ENCODE peak calls at places on chromosomes 7 and 10, in eight cellular contexts. One of them, this sample, is unnamed.
A peak's percentile ranks its signal among the peaks of the same experiment; 100 is the strongest.

GRCh38 chr7:36896956-36897594 is 172.8 kb upstream of the AOAH start:
- DNase-seq in lower lobe of right lung: no peak
- DNase-seq in heart left ventricle: no peak
- DNase-seq in body of pancreas: no peak
- DNase-seq in fibroblast of pulmonary artery: no peak
- DNase-seq in Panc1: no peak
- DNase-seq in astrocyte of the spinal cord: no peak
- DNase-seq in neural progenitor cell: no peak
- DNase-seq in this sample: no peak

GRCh38 chr10:119872860-119873671 is 423 bp upstream of the MCMBP start:
- DNase-seq in lower lobe of right lung: peak; percentile 93
- DNase-seq in heart left ventricle: peak; percentile 96
- DNase-seq in body of pancreas: peak; percentile 86
- DNase-seq in fibroblast of pulmonary artery: peak; percentile 85
- DNase-seq in Panc1: peak; percentile 57
- DNase-seq in astrocyte of the spinal cord: peak; percentile 82
- DNase-seq in neural progenitor cell: peak; percentile 92
- DNase-seq in this sample: peak; percentile 87

GRCh38 chr7:90720970-90721768 is 125.0 kb downstream of the CDK14 start:
- DNase-seq in lower lobe of right lung: no peak
- DNase-seq in heart left ventricle: no peak
- DNase-seq in body of pancreas: peak; percentile 86
- DNase-seq in fibroblast of pulmonary artery: peak; percentile 87
- DNase-seq in Panc1: no peak
- DNase-seq in astrocyte of the spinal cord: peak; percentile 79
- DNase-seq in neural progenitor cell: no peak
- DNase-seq in this sample: peak; percentile 56

GRCh38 chr10:73899401-73899780 is 11.5 kb upstream of the PLAU start:
- DNase-seq in lower lobe of right lung: no peak
- DNase-seq in heart left ventricle: no peak
- DNase-seq in body of pancreas: no peak
- DNase-seq in fibroblast of pulmonary artery: peak; percentile 81
- DNase-seq in Panc1: no peak
- DNase-seq in astrocyte of the spinal cord: peak; percentile 94
- DNase-seq in neural progenitor cell: no peak
- DNase-seq in this sample: peak; percentile 75

GRCh38 chr7:150357277-150357676 is 11.3 kb upstream of the REPIN1 start:
- DNase-seq in lower lobe of right lung: no peak
- DNase-seq in heart left ventricle: no peak
- DNase-seq in body of pancreas: no peak
- DNase-seq in fibroblast of pulmonary artery: no peak
- DNase-seq in Panc1: no peak
- DNase-seq in astrocyte of the spinal cord: no peak
- DNase-seq in neural progenitor cell: peak; percentile 1
- DNase-seq in this sample: no peak

GRCh38 chr7:92766461-92767003 is 69.8 kb downstream of the CDK6 start:
- DNase-seq in lower lobe of right lung: no peak
- DNase-seq in heart left ventricle: no peak
- DNase-seq in body of pancreas: no peak
- DNase-seq in fibroblast of pulmonary artery: peak; percentile 70
- DNase-seq in Panc1: no peak
- DNase-seq in astrocyte of the spinal cord: peak; percentile 67
- DNase-seq in neural progenitor cell: no peak
- DNase-seq in this sample: peak; percentile 54

GRCh38 chr10:132588301-132589013 is 50.9 kb downstream of the INPP5A start:
- DNase-seq in lower lobe of right lung: peak; percentile 76
- DNase-seq in heart left ventricle: no peak
- DNase-seq in body of pancreas: no peak
- DNase-seq in fibroblast of pulmonary artery: peak; percentile 36
- DNase-seq in Panc1: no peak
- DNase-seq in astrocyte of the spinal cord: no peak
- DNase-seq in neural progenitor cell: no peak
- DNase-seq in this sample: peak; percentile 34

GRCh38 chr7:11343136-11343535 is 369.5 kb downstream of the PHF14 start:
- DNase-seq in lower lobe of right lung: no peak
- DNase-seq in heart left ventricle: no peak
- DNase-seq in body of pancreas: no peak
- DNase-seq in fibroblast of pulmonary artery: no peak
- DNase-seq in Panc1: no peak
- DNase-seq in astrocyte of the spinal cord: no peak
- DNase-seq in neural progenitor cell: no peak
- DNase-seq in this sample: no peak

GRCh38 chr7:47551550-47552121 is 30.3 kb downstream of the TNS3 start:
- DNase-seq in lower lobe of right lung: no peak
- DNase-seq in heart left ventricle: no peak
- DNase-seq in body of pancreas: no peak
- DNase-seq in fibroblast of pulmonary artery: no peak
- DNase-seq in Panc1: no peak
- DNase-seq in astrocyte of the spinal cord: no peak
- DNase-seq in neural progenitor cell: no peak
- DNase-seq in this sample: peak; percentile 53

GRCh38 chr7:134371536-134371935 is 54.8 kb upstream of the SLC35B4 start:
- DNase-seq in lower lobe of right lung: no peak
- DNase-seq in heart left ventricle: no peak
- DNase-seq in body of pancreas: no peak
- DNase-seq in fibroblast of pulmonary artery: no peak
- DNase-seq in Panc1: no peak
- DNase-seq in astrocyte of the spinal cord: no peak
- DNase-seq in neural progenitor cell: no peak
- DNase-seq in this sample: no peak

GRCh38 chr10:22226599-22226998 is 8.8 kb upstream of the EBLN1 start:
- DNase-seq in lower lobe of right lung: no peak
- DNase-seq in heart left ventricle: no peak
- DNase-seq in body of pancreas: no peak
- DNase-seq in fibroblast of pulmonary artery: no peak
- DNase-seq in Panc1: no peak
- DNase-seq in astrocyte of the spinal cord: no peak
- DNase-seq in neural progenitor cell: no peak
- DNase-seq in this sample: no peak

GRCh38 chr7:83794834-83795233 is 145.9 kb upstream of the SEMA3E start:
- DNase-seq in lower lobe of right lung: no peak
- DNase-seq in heart left ventricle: no peak
- DNase-seq in body of pancreas: no peak
- DNase-seq in fibroblast of pulmonary artery: no peak
- DNase-seq in Panc1: no peak
- DNase-seq in astrocyte of the spinal cord: no peak
- DNase-seq in neural progenitor cell: no peak
- DNase-seq in this sample: no peak

GRCh38 chr10:4343798-4344370 is 482.1 kb upstream of the AKR1E2 start:
- DNase-seq in lower lobe of right lung: no peak
- DNase-seq in heart left ventricle: no peak
- DNase-seq in body of pancreas: no peak
- DNase-seq in fibroblast of pulmonary artery: no peak
- DNase-seq in Panc1: no peak
- DNase-seq in astrocyte of the spinal cord: peak; percentile 55
- DNase-seq in neural progenitor cell: no peak
- DNase-seq in this sample: peak; percentile 47

GRCh38 chr10:44380829-44381600 is 3.9 kb downstream of the CXCL12 start:
- DNase-seq in lower lobe of right lung: no peak
- DNase-seq in heart left ventricle: no peak
- DNase-seq in body of pancreas: no peak
- DNase-seq in fibroblast of pulmonary artery: no peak
- DNase-seq in Panc1: no peak
- DNase-seq in astrocyte of the spinal cord: no peak
- DNase-seq in neural progenitor cell: no peak
- DNase-seq in this sample: no peak

GRCh38 chr7:158816271-158816670 is 13.0 kb downstream of the ESYT2 start:
- DNase-seq in lower lobe of right lung: no peak
- DNase-seq in heart left ventricle: no peak
- DNase-seq in body of pancreas: no peak
- DNase-seq in fibroblast of pulmonary artery: no peak
- DNase-seq in Panc1: no peak
- DNase-seq in astrocyte of the spinal cord: no peak
- DNase-seq in neural progenitor cell: no peak
- DNase-seq in this sample: peak; percentile 33

GRCh38 chr10:15316877-15317464 is 54.1 kb downstream of the FAM171A1 start:
- DNase-seq in lower lobe of right lung: no peak
- DNase-seq in heart left ventricle: no peak
- DNase-seq in body of pancreas: no peak
- DNase-seq in fibroblast of pulmonary artery: no peak
- DNase-seq in Panc1: no peak
- DNase-seq in astrocyte of the spinal cord: no peak
- DNase-seq in neural progenitor cell: no peak
- DNase-seq in this sample: no peak

DNA sequence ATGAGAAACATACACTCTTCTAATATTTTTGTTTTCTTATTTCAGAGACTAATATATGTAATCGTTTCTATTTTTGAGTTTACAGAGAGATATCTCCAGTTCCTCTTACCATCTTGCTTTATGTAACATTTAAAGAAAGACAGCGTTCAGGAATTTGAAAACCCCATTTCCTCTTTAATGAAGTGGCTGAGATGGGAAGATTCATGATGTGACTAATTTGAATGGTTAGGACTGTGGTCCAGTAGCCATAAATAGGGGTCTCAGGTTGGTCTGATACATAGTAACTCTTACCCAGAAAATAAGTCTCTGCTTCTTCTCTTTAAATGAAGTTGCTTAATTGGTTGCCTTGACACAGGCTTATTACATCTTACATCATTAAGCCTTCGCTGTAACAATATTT is 6.9 kb downstream of the KMT2E start:
- DNase-seq in lower lobe of right lung: no peak
- DNase-seq in heart left ventricle: no peak
- DNase-seq in body of pancreas: no peak
- DNase-seq in fibroblast of pulmonary artery: no peak
- DNase-seq in Panc1: no peak
- DNase-seq in astrocyte of the spinal cord: no peak
- DNase-seq in neural progenitor cell: no peak
- DNase-seq in this sample: no peak
- H3K4me3 ChIP-seq in lower lobe of right lung: no peak overlapping the region
- H3K4me3 ChIP-seq in heart left ventricle: peak overlapping the region; percentile 0
- H3K4me3 ChIP-seq in body of pancreas: no peak overlapping the region
- H3K4me3 ChIP-seq in fibroblast of pulmonary artery: no peak overlapping the region
- H3K4me3 ChIP-seq in Panc1: no peak overlapping the region
- H3K4me3 ChIP-seq in astrocyte of the spinal cord: no peak overlapping the region
- H3K4me3 ChIP-seq in neural progenitor cell: no peak overlapping the region
- H3K4me3 ChIP-seq in this sample: no peak overlapping the region

DNA sequence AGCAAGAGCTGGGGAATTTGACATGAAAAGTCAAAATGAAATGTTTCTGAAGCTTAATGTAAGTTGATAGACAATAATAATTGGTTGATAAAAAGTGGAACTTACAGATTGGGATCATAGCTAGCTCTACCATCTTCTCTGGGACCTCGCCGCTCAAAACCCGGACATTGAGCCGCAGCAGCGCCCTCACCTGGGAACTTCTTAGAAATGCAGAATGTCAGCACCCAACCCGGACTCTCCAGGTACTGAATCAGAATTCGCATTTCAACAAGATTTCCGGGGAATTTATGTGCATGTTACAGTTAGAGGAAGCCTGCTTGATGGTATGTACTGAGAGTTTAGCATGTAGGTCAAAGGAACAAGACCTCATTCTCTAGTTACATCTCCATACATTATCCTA is 36.7 kb upstream of the ABLIM1 start:
- DNase-seq in lower lobe of right lung: no peak
- DNase-seq in heart left ventricle: no peak
- DNase-seq in body of pancreas: peak; percentile 53
- DNase-seq in fibroblast of pulmonary artery: peak; percentile 41
- DNase-seq in Panc1: no peak
- DNase-seq in astrocyte of the spinal cord: no peak
- DNase-seq in neural progenitor cell: peak; percentile 71
- DNase-seq in this sample: peak; percentile 30
- TF ChIP-seq CTCF in lower lobe of right lung: peak; percentile 60
- TF ChIP-seq CTCF in heart left ventricle: peak; percentile 53
- TF ChIP-seq CTCF in body of pancreas: peak; percentile 56
- TF ChIP-seq CTCF in fibroblast of pulmonary artery: peak; percentile 62
- TF ChIP-seq CTCF in Panc1: peak; percentile 92
- TF ChIP-seq CTCF in astrocyte of the spinal cord: peak; percentile 60
- TF ChIP-seq CTCF in neural progenitor cell: peak; percentile 86
- TF ChIP-seq CTCF in this sample: peak; percentile 78

GRCh38 chr10:13268310-13268709 is 31.6 kb downstream of the PHYH start:
- DNase-seq in lower lobe of right lung: no peak
- DNase-seq in heart left ventricle: no peak
- DNase-seq in body of pancreas: no peak
- DNase-seq in fibroblast of pulmonary artery: no peak
- DNase-seq in Panc1: no peak
- DNase-seq in astrocyte of the spinal cord: no peak
- DNase-seq in neural progenitor cell: no peak
- DNase-seq in this sample: peak; percentile 8

GRCh38 chr10:13272164-13272571 is 27.7 kb downstream of the PHYH start:
- DNase-seq in lower lobe of right lung: no peak
- DNase-seq in heart left ventricle: peak; percentile 68
- DNase-seq in body of pancreas: no peak
- DNase-seq in fibroblast of pulmonary artery: peak; percentile 47
- DNase-seq in Panc1: no peak
- DNase-seq in astrocyte of the spinal cord: peak; percentile 13
- DNase-seq in neural progenitor cell: peak; percentile 9
- DNase-seq in this sample: peak; percentile 90

GRCh38 chr10:13268841-13269240 is 31.0 kb downstream of the PHYH start:
- DNase-seq in lower lobe of right lung: no peak
- DNase-seq in heart left ventricle: no peak
- DNase-seq in body of pancreas: no peak
- DNase-seq in fibroblast of pulmonary artery: peak; percentile 36
- DNase-seq in Panc1: no peak
- DNase-seq in astrocyte of the spinal cord: no peak
- DNase-seq in neural progenitor cell: peak; percentile 62
- DNase-seq in this sample: peak; percentile 89

GRCh38 chr10:13270877-13271551 is 28.9 kb downstream of the PHYH start:
- DNase-seq in lower lobe of right lung: no peak
- DNase-seq in heart left ventricle: no peak
- DNase-seq in body of pancreas: no peak
- DNase-seq in fibroblast of pulmonary artery: peak; percentile 49
- DNase-seq in Panc1: no peak
- DNase-seq in astrocyte of the spinal cord: peak; percentile 7
- DNase-seq in neural progenitor cell: no peak
- DNase-seq in this sample: peak; percentile 78

DNA sequence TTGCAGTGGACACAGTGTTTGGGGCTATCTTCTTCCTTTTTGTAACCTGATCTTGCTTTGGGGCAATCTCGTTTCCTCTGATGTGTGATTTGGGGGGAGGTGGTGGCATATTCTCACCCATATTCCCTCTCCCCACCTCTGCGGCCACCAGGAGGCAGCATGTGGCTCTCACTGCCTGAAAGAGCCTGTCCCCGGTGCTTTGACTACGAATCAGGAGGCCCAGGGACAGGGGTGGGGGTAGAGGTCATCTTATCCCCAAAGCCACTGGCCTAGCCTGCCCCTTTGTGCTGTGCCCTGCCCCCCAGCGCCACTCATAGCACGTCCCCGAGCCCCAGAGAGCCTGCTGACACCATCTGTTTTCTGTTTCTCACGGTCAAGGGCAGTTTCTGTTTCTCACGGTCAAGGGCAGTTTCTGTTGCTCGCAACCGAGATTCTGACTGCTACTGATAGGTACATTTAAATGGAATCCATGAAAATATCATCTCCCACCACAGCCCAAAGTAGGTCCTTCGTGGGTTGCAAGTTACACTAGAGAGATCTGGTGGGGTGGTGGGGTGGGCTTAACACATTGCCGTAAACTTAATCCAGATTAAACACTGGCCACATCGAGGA is 28.2 kb downstream of the PHYH start:
- DNase-seq in lower lobe of right lung: no peak
- DNase-seq in heart left ventricle: peak; percentile 63
- DNase-seq in body of pancreas: peak; percentile 75
- DNase-seq in fibroblast of pulmonary artery: peak; percentile 11
- DNase-seq in Panc1: no peak
- DNase-seq in astrocyte of the spinal cord: no peak
- DNase-seq in neural progenitor cell: peak; percentile 68
- DNase-seq in this sample: peak; percentile 40
- H3K4me3 ChIP-seq in lower lobe of right lung: no peak overlapping the region
- H3K4me3 ChIP-seq in heart left ventricle: no peak overlapping the region
- H3K4me3 ChIP-seq in body of pancreas: no peak overlapping the region
- H3K4me3 ChIP-seq in fibroblast of pulmonary artery: no peak overlapping the region
- H3K4me3 ChIP-seq in Panc1: no peak overlapping the region
- H3K4me3 ChIP-seq in astrocyte of the spinal cord: no peak overlapping the region
- H3K4me3 ChIP-seq in neural progenitor cell: no peak overlapping the region
- H3K4me3 ChIP-seq in this sample: no peak overlapping the region

GRCh38 chr10:17547026-17547425 is 70.1 kb downstream of the HACD1 start:
- DNase-seq in lower lobe of right lung: no peak
- DNase-seq in heart left ventricle: no peak
- DNase-seq in body of pancreas: no peak
- DNase-seq in fibroblast of pulmonary artery: no peak
- DNase-seq in Panc1: no peak
- DNase-seq in astrocyte of the spinal cord: peak; percentile 27
- DNase-seq in neural progenitor cell: peak; percentile 7
- DNase-seq in this sample: no peak
- TF ChIP-seq CTCF in lower lobe of right lung: no peak
- TF ChIP-seq CTCF in heart left ventricle: no peak
- TF ChIP-seq CTCF in body of pancreas: no peak
- TF ChIP-seq CTCF in fibroblast of pulmonary artery: no peak
- TF ChIP-seq CTCF in Panc1: no peak
- TF ChIP-seq CTCF in astrocyte of the spinal cord: no peak
- TF ChIP-seq CTCF in neural progenitor cell: no peak
- TF ChIP-seq CTCF in this sample: no peak